ENCODE peak calls at places on chromosomes 3 and 15, in eight cellular contexts. L is HepG2, G is PC-3, O is astrocyte, R is endothelial cell of umbilical vein, X is neural progenitor cell, P is GM23248, J is PC-9. E is an unnamed sample.

GRCh38 chr3:78258798-78259197 is 1218.9 kb downstream of the ROBO2 start:
- DNase-seq in R (no peak), G (peak), O (peak), X (no peak), P (peak), L (no peak), J (peak), E (no peak)

GRCh38 chr3:122794779-122795673 is at the start of gene SLC49A4:
- DNase-seq in R (peak), X (peak), P (peak), O (peak), L (peak), G (peak), J (peak), E (peak)

GRCh38 chr15:64634020-64634419 is 141.4 kb downstream of the RBPMS2 start:
- DNase-seq in P (no peak), L (peak), G (no peak), J (no peak), R (peak), X (peak), O (peak), E (no peak)

GRCh38 chr3:50627407-50628051 is 10.6 kb downstream of the MAPKAPK3 start:
- DNase-seq in O (peak), J (peak), P (peak), X (peak), G (peak), L (no peak), R (peak), E (no peak)

GRCh38 chr3:58471025-58471887 is 20.6 kb upstream of the KCTD6 start:
- DNase-seq in L (peak), X (peak), G (peak), O (peak), R (peak), J (peak), P (peak), E (peak)

GRCh38 chr3:38598791-38599190 is 50.7 kb downstream of the SCN5A start:
- DNase-seq in X (no peak), O (no peak), R (no peak), G (no peak), L (no peak), P (no peak), J (no peak), E (no peak)

GRCh38 chr3:188469228-188469885 is 315.4 kb downstream of the LPP start:
- DNase-seq in J (no peak), X (no peak), O (peak), L (no peak), G (no peak), R (no peak), P (no peak), E (no peak)

GRCh38 chr3:4898454-4899313 is 80.6 kb upstream of the BHLHE40 start:
- DNase-seq in P (peak), R (no peak), J (peak), G (peak), X (no peak), O (peak), L (no peak), E (no peak)

GRCh38 chr15:79035111-79035601 is 55.4 kb downstream of the RASGRF1 start:
- DNase-seq in G (no peak), O (no peak), R (no peak), X (peak), P (peak), L (no peak), J (no peak), E (no peak)

GRCh38 chr3:11201246-11202024 is 47.1 kb downstream of the HRH1 start:
- DNase-seq in G (peak), R (peak), P (peak), O (peak), X (no peak), J (peak), L (peak), E (no peak)

GRCh38 chr15:89375093-89376062 is 40.8 kb upstream of the POLG start:
- DNase-seq in R (no peak), X (no peak), O (no peak), L (no peak), P (no peak), G (no peak), J (no peak), E (no peak)
- TF ChIP-seq EZH2 in R (peak), X (no peak), O (no peak), L (no peak), P (no peak), G (no peak), J (no peak), E (no peak)

DNA sequence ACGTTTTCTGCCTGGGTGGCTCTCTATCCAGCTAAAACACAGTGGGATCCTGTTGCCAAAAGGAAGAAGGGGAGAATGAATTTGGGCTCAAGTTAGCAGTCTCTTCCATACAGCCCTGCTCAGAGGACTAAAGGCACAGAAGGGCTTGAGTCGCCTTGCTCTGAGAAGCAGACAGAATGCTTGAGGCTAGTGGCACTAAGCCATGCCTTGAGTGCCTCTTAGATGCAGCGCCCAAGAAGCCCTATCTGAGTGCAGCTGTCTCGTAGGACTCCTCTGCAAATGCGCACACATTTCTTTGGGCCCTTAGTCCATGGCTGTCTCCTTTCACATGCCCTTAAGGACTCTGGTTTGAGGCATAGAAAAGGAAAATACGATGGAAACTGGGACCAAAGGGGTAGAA is 211.3 kb upstream of the CHRM5 start:
- DNase-seq in O (no peak), X (no peak), G (no peak), P (no peak), L (no peak), J (no peak), R (no peak), E (no peak)
- H3K27ac ChIP-seq in O (no peak), X (no peak), G (no peak), P (no peak), L (no peak), J (no peak), R (no peak), E (no peak)

GRCh38 chr15:68587769-68588385 is 9.1 kb downstream of the CORO2B start:
- DNase-seq in G (no peak), P (no peak), X (no peak), L (no peak), J (no peak), R (no peak), O (no peak), E (peak)

GRCh38 chr15:68586274-68586961 is 7.6 kb downstream of the CORO2B start:
- DNase-seq in O (peak), G (peak), L (peak), J (peak), R (peak), P (peak), X (no peak), E (peak)

GRCh38 chr15:68590721-68591389 is 12.1 kb downstream of the CORO2B start:
- DNase-seq in L (no peak), G (no peak), P (peak), O (no peak), J (no peak), X (no peak), R (no peak), E (no peak)

GRCh38 chr15:68589783-68590710 is 11.3 kb downstream of the CORO2B start:
- DNase-seq in L (no peak), X (no peak), J (no peak), R (no peak), P (no peak), G (no peak), O (no peak), E (no peak)

DNA sequence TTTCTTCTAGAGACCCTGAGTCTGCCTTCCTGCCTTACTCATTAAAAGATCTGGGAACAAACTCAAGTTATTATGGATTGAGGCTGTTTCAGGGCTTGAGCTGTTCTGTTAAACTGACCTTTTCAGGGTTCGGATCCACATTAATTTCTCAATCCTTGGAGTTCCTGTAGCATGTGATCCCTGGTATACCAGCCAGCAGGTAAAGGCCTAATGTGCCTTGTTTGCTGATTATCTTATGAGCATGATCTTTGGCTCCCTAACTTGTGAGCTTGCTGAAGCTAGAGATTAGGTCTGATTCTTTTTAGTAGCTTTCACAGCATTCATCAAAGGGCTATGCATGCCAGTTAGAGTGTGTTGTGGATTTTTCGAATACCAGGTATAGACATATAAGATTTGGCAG is 10.2 kb downstream of the CORO2B start:
- DNase-seq in P (no peak), J (no peak), G (no peak), L (no peak), O (no peak), R (no peak), X (no peak), E (no peak)
- TF ChIP-seq EZH2 in P (no peak), J (no peak), G (no peak), L (no peak), O (no peak), R (no peak), X (no peak), E (no peak)

GRCh38 chr15:68369931-68370767 is 61.8 kb downstream of the ITGA11 start:
- DNase-seq in X (no peak), G (no peak), J (no peak), R (no peak), L (no peak), O (no peak), P (no peak), E (no peak)
- H3K27ac ChIP-seq in X (no peak), G (no peak), J (no peak), R (no peak), L (no peak), O (no peak), P (no peak), E (no peak)

E was measured in A673.